ENCODE peak calls at places on chromosomes 1 and 21, in four cellular contexts. I is chondrocyte, O is iris pigment epithelial cell, P is hepatocyte. D is an unnamed sample.

GRCh38 chr1:2979191-2980072 is 41.8 kb upstream of the ACTRT2 start:
- DNase-seq in I (peak), O (no peak), P (no peak), D (no peak)

GRCh38 chr21:39660596-39660995 is 47.9 kb downstream of the B3GALT5 start:
- DNase-seq in I (no peak), O (peak), P (peak), D (no peak)

GRCh38 chr1:211198880-211199279 is 60.3 kb upstream of the RCOR3 start:
- DNase-seq in I (no peak), O (no peak), P (no peak), D (no peak)

GRCh38 chr1:69433073-69433472 is 134.6 kb upstream of the LRRC7 start:
- DNase-seq in I (no peak), O (no peak), P (no peak), D (no peak)

GRCh38 chr1:21610989-21611388 is 58.2 kb downstream of the RAP1GAP start:
- DNase-seq in I (no peak), O (no peak), P (no peak), D (no peak)

GRCh38 chr1:15455522-15455921 is 1.0 kb upstream of the CELA2A start:
- DNase-seq in I (no peak), O (peak), P (no peak), D (no peak)

GRCh38 chr1:200415693-200416593 is 6.1 kb upstream of the ZNF281 start:
- DNase-seq in I (no peak), O (peak), P (peak), D (peak)

GRCh38 chr21:45801129-45801735 is 157.7 kb downstream of the PCBP3 start:
- DNase-seq in I (no peak), O (no peak), P (no peak), D (no peak)

GRCh38 chr1:2151252-2151651 is 43.3 kb downstream of the FAAP20 start:
- DNase-seq in I (no peak), O (peak), P (no peak), D (no peak)

GRCh38 chr1:236338096-236338495 is 56.0 kb upstream of the EDARADD start:
- DNase-seq in I (no peak), O (peak), P (no peak), D (no peak)

GRCh38 chr1:202276920-202277319 is 64.8 kb downstream of the UBE2T start:
- DNase-seq in I (no peak), O (no peak), P (no peak), D (no peak)